ENCODE peak calls at places on chromosomes 3 and 15, in six cellular contexts. V is fibroblast of lung, U is mesenchymal stem cell, T is astrocyte, B is SJSA1, F is heart left ventricle. Y is an unnamed sample. For H3K36me3, the result is how much of the 10 kb centered on the place peaks cover.

GRCh38 chr15:82850242-82850591 is 40.8 kb downstream of the WHAMM start:
- DNase-seq in V (peak), U (peak), T (no peak), B (no peak), F (no peak), Y (no peak)

GRCh38 chr15:29900237-29901189 is 78.2 kb upstream of the TJP1 start:
- DNase-seq in V (no peak), U (no peak), T (no peak), B (no peak), F (no peak), Y (peak)

GRCh38 chr3:39275052-39275451 is 4.8 kb downstream of the CX3CR1 start:
- DNase-seq in V (no peak), U (peak), T (no peak), B (no peak), F (no peak), Y (peak)

GRCh38 chr3:43997788-43998373 is 243.8 kb upstream of the TOPAZ1 start:
- DNase-seq in V (no peak), U (no peak), T (no peak), B (no peak), F (no peak), Y (peak)

GRCh38 chr3:88150371-88150770 is 612 bp downstream of the C3orf38 start:
- DNase-seq in V (peak), U (no peak), T (peak), B (no peak), F (no peak), Y (peak)

GRCh38 chr3:109275702-109276293 is 40.5 kb downstream of the DPPA2 start:
- DNase-seq in V (peak), U (peak), T (peak), B (no peak), F (no peak), Y (peak)

GRCh38 chr3:197017003-197017402 is 12.6 kb downstream of the MELTF start:
- DNase-seq in V (no peak), U (no peak), T (no peak), B (no peak), F (peak), Y (no peak)

GRCh38 chr3:57164217-57164605 is 942 bp downstream of the IL17RD start:
- DNase-seq in V (peak), U (no peak), T (no peak), B (no peak), F (peak), Y (no peak)

GRCh38 chr15:65081270-65081669 is 4.7 kb downstream of the KBTBD13 start:
- DNase-seq in V (no peak), U (no peak), T (no peak), B (no peak), F (no peak), Y (no peak)

GRCh38 chr15:32974691-32975090 is 219.8 kb downstream of the FMN1 start:
- DNase-seq in V (peak), U (peak), T (peak), B (no peak), F (no peak), Y (peak)

GRCh38 chr3:65729553-65729952 is 309.2 kb downstream of the MAGI1 start:
- DNase-seq in V (peak), U (peak), T (peak), B (no peak), F (no peak), Y (no peak)

GRCh38 chr15:29528276-29528675 is 258.7 kb upstream of the NSMCE3 start:
- DNase-seq in V (no peak), U (no peak), T (no peak), B (no peak), F (no peak), Y (no peak)

GRCh38 chr3:30167511-30168135 is 438.8 kb upstream of the TGFBR2 start:
- DNase-seq in V (peak), U (peak), T (peak), B (no peak), F (no peak), Y (peak)

GRCh38 chr3:41129731-41130130 is 69.6 kb upstream of the CTNNB1 start:
- DNase-seq in V (no peak), U (no peak), T (no peak), B (no peak), F (no peak), Y (no peak)

GRCh38 chr3:41127414-41127813 is 71.9 kb upstream of the CTNNB1 start:
- DNase-seq in V (no peak), U (no peak), T (no peak), B (no peak), F (no peak), Y (no peak)

GRCh38 chr3:41126961-41127360 is 72.3 kb upstream of the CTNNB1 start:
- DNase-seq in V (no peak), U (no peak), T (no peak), B (no peak), F (no peak), Y (no peak)

GRCh38 chr3:41126475-41126874 is 72.8 kb upstream of the CTNNB1 start:
- DNase-seq in V (no peak), U (no peak), T (no peak), B (no peak), F (no peak), Y (peak)

DNA sequence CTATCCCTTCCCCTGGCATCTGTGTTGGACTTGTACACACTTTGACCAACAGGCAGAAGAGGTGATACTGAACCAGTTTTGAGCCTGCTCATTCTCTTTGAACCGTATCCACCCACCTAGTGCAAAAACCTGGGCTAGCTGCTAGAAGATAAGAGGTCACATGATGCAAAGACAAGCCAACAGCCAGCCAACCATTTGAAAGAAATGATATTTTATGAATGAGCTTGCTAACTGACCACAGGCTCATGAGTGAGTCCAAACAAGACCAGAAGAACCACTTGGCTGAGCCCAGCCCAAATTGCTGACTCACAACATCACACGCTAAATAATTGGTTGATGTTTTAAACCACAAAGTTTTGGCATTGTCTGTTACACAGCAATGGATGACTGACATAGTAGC is 74.0 kb upstream of the CTNNB1 start:
- DNase-seq in V (no peak), U (no peak), T (no peak), B (no peak), F (no peak), Y (no peak)
- H3K36me3 ChIP-seq in V (under half), U (under half), T (under half), B (under half), F (under half), Y (under half)

GRCh38 chr3:112632596-112632995 is 8.3 kb downstream of the CCDC80 start:
- DNase-seq in V (no peak), U (no peak), T (no peak), B (peak), F (no peak), Y (no peak)
- H3K4me3 ChIP-seq in V (peak), U (peak), T (peak), B (no peak), F (no peak), Y (no peak)

DNA sequence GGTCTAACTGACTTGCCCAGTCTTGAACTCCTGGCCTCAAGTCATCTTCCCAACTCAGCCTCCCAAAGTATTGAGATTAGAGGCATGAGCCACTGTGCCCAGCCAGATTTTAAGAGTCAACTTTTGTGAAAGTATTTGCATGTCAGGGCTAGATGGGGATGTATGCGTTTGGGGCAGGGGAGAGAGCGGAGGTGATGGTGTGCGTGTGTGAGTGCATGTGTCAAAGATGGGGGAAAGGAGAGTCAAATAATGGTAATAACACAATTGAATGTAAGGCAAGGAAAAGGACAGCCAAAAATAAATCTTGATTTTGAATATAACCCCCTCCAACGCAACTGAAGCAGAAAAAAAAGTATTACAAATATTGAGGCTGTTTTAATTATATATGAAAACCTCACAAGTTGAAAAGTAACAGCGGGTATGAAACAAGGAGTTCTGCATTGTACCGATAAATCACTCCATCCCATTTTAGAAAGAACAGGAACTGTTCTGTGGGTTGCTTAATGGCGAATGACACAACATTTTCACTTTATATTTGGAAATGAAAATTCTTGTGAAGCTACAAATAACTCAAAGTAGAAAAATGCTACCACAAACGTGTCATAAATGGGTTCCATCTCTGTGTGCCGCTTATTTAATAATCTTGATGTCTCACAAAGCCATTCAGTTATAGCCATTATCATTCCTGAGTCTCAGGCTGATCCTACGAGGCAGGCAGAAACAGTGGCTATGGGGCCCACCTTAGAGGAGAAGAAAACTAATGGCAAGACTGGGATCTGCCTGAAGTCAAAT is 29.8 kb upstream of the LDHAL6B start:
- DNase-seq in V (no peak), U (no peak), T (no peak), B (no peak), F (no peak), Y (no peak)
- H3K36me3 ChIP-seq in V (under half), U (half or more), T (under half), B (half or more), F (under half), Y (under half)

GRCh38 chr15:85805392-85805791 is 10.7 kb upstream of the KLHL25 start:
- DNase-seq in V (no peak), U (no peak), T (no peak), B (no peak), F (no peak), Y (no peak)

GRCh38 chr15:85804481-85805165 is 9.9 kb upstream of the KLHL25 start:
- DNase-seq in V (no peak), U (no peak), T (no peak), B (no peak), F (no peak), Y (no peak)

GRCh38 chr15:85813234-85813633 is 18.5 kb upstream of the KLHL25 start:
- DNase-seq in V (no peak), U (no peak), T (no peak), B (no peak), F (no peak), Y (no peak)

DNA sequence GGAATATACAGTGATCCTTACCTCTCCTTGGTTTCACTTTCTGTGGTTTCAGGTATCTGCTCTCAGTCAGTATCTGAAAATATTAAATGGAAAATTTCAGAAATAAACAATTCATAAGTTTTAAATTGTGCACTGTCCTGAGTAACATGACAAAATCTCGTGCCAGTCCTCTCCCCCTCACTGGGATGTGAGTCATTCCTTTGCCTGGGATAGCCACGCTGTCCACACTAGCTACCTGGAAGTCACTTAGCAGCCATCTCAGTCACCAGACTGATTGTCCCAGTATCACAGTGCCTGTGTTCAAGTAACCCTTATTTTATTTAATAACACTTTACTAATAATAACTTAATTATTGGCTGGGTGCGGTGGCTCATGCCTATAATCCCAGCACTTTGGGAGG is 15.3 kb upstream of the KLHL25 start:
- DNase-seq in V (no peak), U (no peak), T (no peak), B (no peak), F (no peak), Y (peak)
- H3K4me3 ChIP-seq in V (no peak), U (no peak), T (no peak), B (no peak), F (no peak), Y (no peak)

GRCh38 chr15:48784756-48785155 is 26.1 kb downstream of the CEP152 start:
- DNase-seq in V (no peak), U (no peak), T (no peak), B (no peak), F (no peak), Y (no peak)
- H3K36me3 ChIP-seq in V (under half), U (under half), T (under half), B (half or more), F (under half), Y (under half)

DNA sequence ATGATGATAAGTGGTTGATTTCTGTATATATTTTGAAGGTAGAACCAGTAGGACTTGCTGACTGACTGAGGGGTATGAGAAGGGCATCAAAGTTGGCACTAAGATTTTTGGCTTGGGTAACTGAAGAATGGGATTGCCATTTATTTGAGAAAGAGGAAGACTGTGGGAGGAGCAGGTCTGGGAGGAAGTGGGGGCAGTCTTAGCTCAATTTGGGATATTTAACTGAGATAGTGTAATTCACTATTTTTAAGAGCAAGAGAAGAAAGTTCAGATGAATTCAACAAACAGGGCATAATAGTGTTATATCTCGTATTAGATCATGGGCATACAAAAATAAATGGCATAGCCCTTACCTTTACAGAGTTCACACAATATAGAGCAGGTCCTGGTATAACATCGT is 1.7 kb downstream of the BUB1B start:
- DNase-seq in V (no peak), U (no peak), T (no peak), B (no peak), F (no peak), Y (no peak)
- H3K4me3 ChIP-seq in V (peak), U (peak), T (peak), B (peak), F (no peak), Y (no peak)

DNA sequence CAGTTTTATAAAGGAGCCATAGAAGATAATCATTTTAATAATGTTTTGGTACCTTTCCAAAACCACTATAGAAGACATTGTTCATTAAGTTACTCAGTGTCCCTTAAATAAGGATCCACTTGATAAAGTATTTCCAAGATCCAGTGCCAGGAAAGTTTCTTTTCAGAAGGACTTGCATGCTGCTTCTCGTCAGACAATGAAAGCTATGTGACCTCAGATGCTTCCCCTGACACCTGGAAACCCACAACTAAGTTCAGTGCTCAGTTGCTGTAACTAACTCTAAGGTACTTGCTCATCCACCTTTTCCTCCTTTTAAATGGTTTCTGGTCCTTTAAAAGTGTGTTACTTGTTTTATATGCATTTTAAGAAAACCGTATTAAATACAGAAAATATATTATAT is 7.3 kb downstream of the SSR3 start:
- DNase-seq in V (peak), U (peak), T (peak), B (no peak), F (no peak), Y (peak)
- H3K36me3 ChIP-seq in V (under half), U (half or more), T (half or more), B (half or more), F (half or more), Y (under half)

Y was measured in bronchial epithelial cell.